ENCODE peak calls at places on chromosomes 6 and 20, in eight cellular contexts. One of them, this sample, is unnamed.

GRCh38 chr20:48751871-48752270 is 75.9 kb downstream of the PREX1 start:
- DNase-seq in astrocyte of the spinal cord: no peak
- DNase-seq in T-cell: no peak
- DNase-seq in AG04450: no peak
- DNase-seq in NCI-H2029 treated with DMSO at 0.1 percent for 48 hours: no peak
- DNase-seq in GM13976: no peak
- DNase-seq in CMK: no peak
- DNase-seq in AG08395: no peak
- DNase-seq in this sample: no peak

GRCh38 chr6:143408151-143408786 is 42.2 kb downstream of the ADAT2 start:
- DNase-seq in astrocyte of the spinal cord: no peak
- DNase-seq in T-cell: no peak
- DNase-seq in AG04450: no peak
- DNase-seq in NCI-H2029 treated with DMSO at 0.1 percent for 48 hours: no peak
- DNase-seq in GM13976: no peak
- DNase-seq in CMK: no peak
- DNase-seq in AG08395: no peak
- DNase-seq in this sample: no peak

GRCh38 chr6:6712979-6713514 is 124.5 kb downstream of the LY86 start:
- DNase-seq in astrocyte of the spinal cord: peak
- DNase-seq in T-cell: no peak
- DNase-seq in AG04450: no peak
- DNase-seq in NCI-H2029 treated with DMSO at 0.1 percent for 48 hours: no peak
- DNase-seq in GM13976: no peak
- DNase-seq in CMK: peak
- DNase-seq in AG08395: peak
- DNase-seq in this sample: peak

GRCh38 chr6:88445188-88445958 is 279.2 kb upstream of the CNR1 start:
- DNase-seq in astrocyte of the spinal cord: no peak
- DNase-seq in T-cell: no peak
- DNase-seq in AG04450: no peak
- DNase-seq in NCI-H2029 treated with DMSO at 0.1 percent for 48 hours: no peak
- DNase-seq in GM13976: no peak
- DNase-seq in CMK: no peak
- DNase-seq in AG08395: no peak
- DNase-seq in this sample: no peak

GRCh38 chr20:33209789-33210188 is 7.4 kb upstream of the BPIFA3 start:
- DNase-seq in astrocyte of the spinal cord: peak
- DNase-seq in T-cell: peak
- DNase-seq in AG04450: peak
- DNase-seq in NCI-H2029 treated with DMSO at 0.1 percent for 48 hours: no peak
- DNase-seq in GM13976: peak
- DNase-seq in CMK: no peak
- DNase-seq in AG08395: peak
- DNase-seq in this sample: peak

GRCh38 chr6:166958926-166959861 is 2.8 kb upstream of the RNASET2 start:
- DNase-seq in astrocyte of the spinal cord: no peak
- DNase-seq in T-cell: peak
- DNase-seq in AG04450: no peak
- DNase-seq in NCI-H2029 treated with DMSO at 0.1 percent for 48 hours: no peak
- DNase-seq in GM13976: no peak
- DNase-seq in CMK: no peak
- DNase-seq in AG08395: no peak
- DNase-seq in this sample: no peak

GRCh38 chr6:14673201-14673600 is 555.6 kb downstream of the CD83 start:
- DNase-seq in astrocyte of the spinal cord: no peak
- DNase-seq in T-cell: no peak
- DNase-seq in AG04450: no peak
- DNase-seq in NCI-H2029 treated with DMSO at 0.1 percent for 48 hours: no peak
- DNase-seq in GM13976: no peak
- DNase-seq in CMK: no peak
- DNase-seq in AG08395: peak
- DNase-seq in this sample: no peak

GRCh38 chr6:27495386-27496135 is 22.7 kb upstream of the ZNF184 start:
- DNase-seq in astrocyte of the spinal cord: peak
- DNase-seq in T-cell: no peak
- DNase-seq in AG04450: no peak
- DNase-seq in NCI-H2029 treated with DMSO at 0.1 percent for 48 hours: no peak
- DNase-seq in GM13976: peak
- DNase-seq in CMK: no peak
- DNase-seq in AG08395: peak
- DNase-seq in this sample: no peak

GRCh38 chr6:93447874-93448273 is 28.5 kb upstream of the EPHA7 start:
- DNase-seq in astrocyte of the spinal cord: no peak
- DNase-seq in T-cell: no peak
- DNase-seq in AG04450: no peak
- DNase-seq in NCI-H2029 treated with DMSO at 0.1 percent for 48 hours: no peak
- DNase-seq in GM13976: no peak
- DNase-seq in CMK: no peak
- DNase-seq in AG08395: no peak
- DNase-seq in this sample: no peak